ENCODE peak calls at places on chromosome 5, in four cellular contexts. Q, E, X and M are unnamed samples.
A peak's percentile ranks its signal among the peaks of the same experiment; 100 is the strongest.

GRCh38 chr5:131068893-131069643 is 96.0 kb downstream of the HINT1 start:
- DNase-seq in Q (no peak), E (no peak), X (peak; percentile 23), M (no peak)

GRCh38 chr5:168168978-168169696 is 122.3 kb upstream of the WWC1 start:
- DNase-seq in X (no peak), E (no peak), Q (no peak), M (no peak)

GRCh38 chr5:29307498-29307897 is 1886.0 kb upstream of the CDH6 start:
- DNase-seq in Q (no peak), E (no peak), X (no peak), M (no peak)

GRCh38 chr5:104297076-104297475 is 734.5 kb upstream of the NUDT12 start:
- DNase-seq in E (peak; percentile 39), Q (no peak), X (no peak), M (peak; percentile 64)

GRCh38 chr5:168227001-168227400 is 64.4 kb upstream of the WWC1 start:
- DNase-seq in X (no peak), E (no peak), Q (no peak), M (no peak)

GRCh38 chr5:68187268-68188055 is 28.1 kb upstream of the PIK3R1 start:
- DNase-seq in X (peak; percentile 83), Q (no peak), E (no peak), M (no peak)

GRCh38 chr5:40813698-40814281 is 15.6 kb upstream of the PRKAA1 start:
- DNase-seq in X (no peak), Q (no peak), E (no peak), M (no peak)

GRCh38 chr5:119331566-119332095 is 24.2 kb upstream of the TNFAIP8 start:
- DNase-seq in E (no peak), Q (no peak), X (no peak), M (no peak)

GRCh38 chr5:61332891-61333350 is 863 bp downstream of the ZSWIM6 start:
- DNase-seq in X (peak; percentile 42), Q (no peak), E (no peak), M (peak; percentile 80)